ENCODE peak calls at places on chromosome 2, in six cellular contexts. One of them, this sample, is unnamed.
A peak's percentile ranks its signal among the peaks of the same experiment; 100 is the strongest.

GRCh38 chr2:22842209-22842608 is 542.8 kb upstream of the KLHL29 start:
- DNase-seq in neuronal stem cell: no peak
- DNase-seq in H1: no peak
- DNase-seq in H9: no peak
- DNase-seq in IMR-90: no peak
- DNase-seq in trophoblast cell: no peak
- DNase-seq in this sample: no peak

GRCh38 chr2:235737396-235737795 is 243.6 kb downstream of the AGAP1 start:
- DNase-seq in IMR-90: no peak
- DNase-seq in neuronal stem cell: no peak
- DNase-seq in trophoblast cell: no peak
- DNase-seq in H9: no peak
- DNase-seq in H1: no peak
- DNase-seq in this sample: no peak

GRCh38 chr2:144443837-144444236 is 76.1 kb downstream of the ZEB2 start:
- DNase-seq in IMR-90: no peak
- DNase-seq in trophoblast cell: no peak
- DNase-seq in neuronal stem cell: no peak
- DNase-seq in H9: no peak
- DNase-seq in H1: no peak
- DNase-seq in this sample: no peak

GRCh38 chr2:227404575-227404974 is 16.8 kb upstream of the SCYGR1 start:
- DNase-seq in neuronal stem cell: no peak
- DNase-seq in H1: no peak
- DNase-seq in H9: no peak
- DNase-seq in trophoblast cell: no peak
- DNase-seq in IMR-90: no peak
- DNase-seq in this sample: no peak

GRCh38 chr2:173288561-173288960 is 66.1 kb upstream of the CDCA7 start:
- DNase-seq in IMR-90: peak; percentile 77
- DNase-seq in H9: no peak
- DNase-seq in trophoblast cell: peak; percentile 23
- DNase-seq in neuronal stem cell: no peak
- DNase-seq in H1: no peak
- DNase-seq in this sample: peak; percentile 12

GRCh38 chr2:59383473-59383872 is 1142.3 kb upstream of the FANCL start:
- DNase-seq in H1: no peak
- DNase-seq in neuronal stem cell: no peak
- DNase-seq in trophoblast cell: no peak
- DNase-seq in H9: no peak
- DNase-seq in IMR-90: no peak
- DNase-seq in this sample: no peak

GRCh38 chr2:54479422-54479821 is 23.3 kb downstream of the SPTBN1 start:
- DNase-seq in H1: no peak
- DNase-seq in H9: no peak
- DNase-seq in trophoblast cell: no peak
- DNase-seq in neuronal stem cell: no peak
- DNase-seq in IMR-90: no peak
- DNase-seq in this sample: peak; percentile 90

GRCh38 chr2:158315000-158315399 is 141.6 kb downstream of the CCDC148 start:
- DNase-seq in H1: no peak
- DNase-seq in neuronal stem cell: no peak
- DNase-seq in H9: no peak
- DNase-seq in IMR-90: no peak
- DNase-seq in trophoblast cell: no peak
- DNase-seq in this sample: no peak

GRCh38 chr2:67828066-67828465 is 234.7 kb downstream of the C1D start:
- DNase-seq in H9: no peak
- DNase-seq in trophoblast cell: no peak
- DNase-seq in neuronal stem cell: no peak
- DNase-seq in H1: no peak
- DNase-seq in IMR-90: no peak
- DNase-seq in this sample: no peak

DNA sequence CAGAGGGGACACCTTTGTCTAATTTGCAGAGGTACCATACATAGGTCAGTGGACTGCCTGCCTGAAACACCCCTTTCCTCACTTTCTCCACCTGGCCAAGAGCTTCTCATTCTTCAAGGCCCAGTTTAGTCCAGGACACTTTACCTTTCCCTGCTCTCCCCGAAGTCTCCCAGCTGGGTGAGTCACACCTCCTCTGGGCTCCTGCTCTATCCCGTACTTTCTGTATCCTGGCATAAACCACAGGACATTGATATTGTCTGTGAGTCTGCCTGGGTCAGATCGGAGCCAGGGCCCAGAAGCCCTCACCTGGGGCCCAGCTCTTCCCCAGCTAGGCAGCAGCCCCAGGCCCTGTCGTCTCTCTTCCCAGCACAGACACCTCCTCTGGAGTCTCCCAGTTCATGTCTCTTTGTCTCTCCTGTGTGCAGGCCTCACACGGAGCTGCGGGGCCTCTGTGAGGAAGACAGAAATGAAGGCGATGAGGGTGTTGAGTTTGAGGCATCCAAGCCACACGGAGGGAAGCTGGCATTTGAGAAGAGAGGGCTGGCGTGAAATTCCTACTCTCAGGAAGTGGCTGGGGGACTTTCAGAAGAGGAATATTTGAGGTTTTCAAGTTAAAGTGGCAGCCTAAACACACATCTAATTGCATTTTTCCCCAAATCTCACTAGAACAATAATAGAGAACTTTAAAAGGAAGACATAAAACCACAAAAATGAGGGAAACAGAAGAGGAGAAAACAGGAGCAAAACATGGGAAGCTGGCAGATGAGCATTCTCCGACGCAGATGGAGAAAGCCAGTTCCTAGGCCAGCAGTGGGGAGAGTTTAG is 79.6 kb upstream of the LAPTM4A start:
- DNase-seq in neuronal stem cell: no peak
- DNase-seq in trophoblast cell: no peak
- DNase-seq in H1: no peak
- DNase-seq in IMR-90: no peak
- DNase-seq in H9: no peak
- DNase-seq in this sample: no peak
- H3K14ac ChIP-seq in neuronal stem cell: no peak overlapping the region
- H3K14ac ChIP-seq in trophoblast cell: no peak overlapping the region
- H3K14ac ChIP-seq in H1: no peak overlapping the region
- H3K14ac ChIP-seq in IMR-90: peak overlapping the region; percentile 61
- H3K14ac ChIP-seq in H9: no peak overlapping the region
- H3K14ac ChIP-seq in this sample: no peak overlapping the region

GRCh38 chr2:118186858-118187254 is 98.6 kb downstream of the INSIG2 start:
- DNase-seq in H1: no peak
- DNase-seq in trophoblast cell: no peak
- DNase-seq in H9: no peak
- DNase-seq in IMR-90: no peak
- DNase-seq in neuronal stem cell: no peak
- DNase-seq in this sample: no peak

GRCh38 chr2:118190365-118190916 is 102.2 kb downstream of the INSIG2 start:
- DNase-seq in neuronal stem cell: no peak
- DNase-seq in H1: no peak
- DNase-seq in IMR-90: no peak
- DNase-seq in H9: no peak
- DNase-seq in trophoblast cell: no peak
- DNase-seq in this sample: no peak

GRCh38 chr2:118185210-118186109 is 97.2 kb downstream of the INSIG2 start:
- DNase-seq in IMR-90: peak; percentile 20
- DNase-seq in H9: peak; percentile 65
- DNase-seq in trophoblast cell: peak; percentile 38
- DNase-seq in H1: peak; percentile 77
- DNase-seq in neuronal stem cell: peak; percentile 45
- DNase-seq in this sample: peak; percentile 34

DNA sequence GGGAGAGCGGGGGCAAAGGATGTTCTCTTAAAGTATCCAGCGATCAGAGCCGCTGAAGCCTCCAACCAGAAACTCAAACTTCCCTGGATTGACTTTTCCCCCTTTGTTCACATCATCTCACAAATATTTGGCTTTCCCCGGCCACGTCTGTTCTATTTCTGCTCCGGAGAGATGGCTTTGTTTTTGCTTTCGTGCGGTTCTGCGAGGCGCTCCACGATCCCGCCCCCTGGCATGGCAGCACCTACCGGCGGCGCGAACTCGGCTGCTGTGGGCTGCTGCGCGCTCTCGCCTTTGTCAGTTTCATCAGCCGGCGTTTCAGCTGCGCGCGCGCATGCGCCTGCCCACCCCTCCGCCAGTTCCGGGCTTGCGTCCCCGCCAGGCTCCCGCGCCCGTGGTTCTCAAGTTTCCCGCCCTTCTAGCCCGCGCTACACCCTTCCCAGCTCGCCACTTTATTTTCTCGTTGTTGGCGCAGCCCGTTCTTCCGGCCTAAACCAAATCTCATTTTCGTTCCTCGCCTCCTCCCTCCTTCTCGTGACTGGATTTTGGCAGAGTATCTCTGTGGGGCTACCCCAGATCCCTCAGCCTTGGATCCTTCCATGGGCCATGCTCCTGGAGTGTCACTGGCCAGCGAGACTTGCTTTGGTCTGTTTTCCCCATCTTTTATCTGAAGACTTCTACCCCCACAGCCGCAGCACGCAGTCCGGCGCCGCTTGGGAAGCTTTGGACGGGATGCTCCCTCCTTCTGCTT is 98.0 kb downstream of the INSIG2 start:
- DNase-seq in H1: peak; percentile 90
- DNase-seq in IMR-90: peak; percentile 75
- DNase-seq in neuronal stem cell: peak; percentile 77
- DNase-seq in H9: peak; percentile 92
- DNase-seq in trophoblast cell: peak; percentile 70
- DNase-seq in this sample: peak; percentile 70
- H2BK120ac ChIP-seq in H1: no peak overlapping the region
- H2BK120ac ChIP-seq in IMR-90: peak overlapping the region; percentile 69
- H2BK120ac ChIP-seq in neuronal stem cell: peak overlapping the region; percentile 51
- H2BK120ac ChIP-seq in H9: no peak overlapping the region
- H2BK120ac ChIP-seq in trophoblast cell: peak overlapping the region; percentile 85
- H2BK120ac ChIP-seq in this sample: no peak overlapping the region

DNA sequence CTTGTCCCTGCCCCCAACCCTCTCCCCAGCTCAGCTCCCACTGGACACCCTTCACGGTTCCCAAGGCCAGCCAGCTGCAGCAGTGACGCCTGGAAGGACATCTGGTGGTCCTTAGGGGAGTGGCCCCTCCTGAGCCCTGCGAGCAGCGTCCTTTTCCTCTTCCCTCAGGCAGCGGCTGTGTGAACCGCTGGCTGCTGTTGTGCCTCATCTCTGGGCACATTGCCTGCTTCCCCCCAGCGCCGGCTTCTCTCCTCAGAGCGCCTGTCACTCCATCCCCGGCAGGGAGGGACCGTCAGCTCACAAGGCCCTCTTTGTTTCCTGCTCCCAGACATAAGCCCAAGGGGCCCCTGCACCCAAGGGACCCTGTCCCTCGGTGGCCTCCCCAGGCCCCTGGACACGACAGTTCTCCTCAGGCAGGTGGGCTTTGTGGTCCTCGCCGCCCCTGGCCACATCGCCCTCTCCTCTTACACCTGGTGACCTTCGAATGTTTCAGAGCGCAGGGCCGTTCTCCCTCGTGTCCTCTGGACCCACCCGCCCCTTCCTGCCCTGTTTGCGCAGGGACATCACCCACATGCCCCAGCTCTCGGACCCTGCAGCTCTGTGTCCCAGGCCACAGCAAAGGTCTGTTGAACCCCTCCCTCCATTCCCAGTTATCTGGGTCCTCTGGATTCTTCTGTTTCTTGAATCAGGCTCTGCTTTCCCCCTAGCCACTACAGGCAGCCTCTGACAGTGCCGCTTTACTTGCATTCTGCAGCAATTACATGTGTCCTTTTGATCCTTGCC is 35.8 kb downstream of the ANO7 start:
- DNase-seq in H1: no peak
- DNase-seq in H9: no peak
- DNase-seq in neuronal stem cell: no peak
- DNase-seq in IMR-90: peak; percentile 66
- DNase-seq in trophoblast cell: peak; percentile 28
- DNase-seq in this sample: peak; percentile 50
- H3K14ac ChIP-seq in H1: no peak overlapping the region
- H3K14ac ChIP-seq in H9: no peak overlapping the region
- H3K14ac ChIP-seq in neuronal stem cell: peak overlapping the region; percentile 31
- H3K14ac ChIP-seq in IMR-90: no peak overlapping the region
- H3K14ac ChIP-seq in trophoblast cell: no peak overlapping the region
- H3K14ac ChIP-seq in this sample: peak overlapping the region; percentile 32

GRCh38 chr2:170354409-170354808 is 176.5 kb downstream of the MYO3B start:
- DNase-seq in IMR-90: no peak
- DNase-seq in trophoblast cell: no peak
- DNase-seq in H1: no peak
- DNase-seq in H9: no peak
- DNase-seq in neuronal stem cell: peak; percentile 86
- DNase-seq in this sample: no peak
- H2BK120ac ChIP-seq in IMR-90: no peak overlapping the region
- H2BK120ac ChIP-seq in trophoblast cell: no peak overlapping the region
- H2BK120ac ChIP-seq in H1: no peak overlapping the region
- H2BK120ac ChIP-seq in H9: no peak overlapping the region
- H2BK120ac ChIP-seq in neuronal stem cell: no peak overlapping the region
- H2BK120ac ChIP-seq in this sample: no peak overlapping the region

GRCh38 chr2:108492364-108492763 is 41.9 kb upstream of the LIMS1 start:
- DNase-seq in IMR-90: peak; percentile 94
- DNase-seq in neuronal stem cell: no peak
- DNase-seq in H9: no peak
- DNase-seq in trophoblast cell: peak; percentile 95
- DNase-seq in H1: no peak
- DNase-seq in this sample: peak; percentile 98
- H3K14ac ChIP-seq in IMR-90: peak overlapping the region; percentile 64
- H3K14ac ChIP-seq in neuronal stem cell: no peak overlapping the region
- H3K14ac ChIP-seq in H9: no peak overlapping the region
- H3K14ac ChIP-seq in trophoblast cell: no peak overlapping the region
- H3K14ac ChIP-seq in H1: no peak overlapping the region
- H3K14ac ChIP-seq in this sample: no peak overlapping the region

GRCh38 chr2:15672961-15673918 is 81.6 kb downstream of the DDX1 start:
- DNase-seq in IMR-90: no peak
- DNase-seq in neuronal stem cell: no peak
- DNase-seq in H1: no peak
- DNase-seq in H9: no peak
- DNase-seq in trophoblast cell: no peak
- DNase-seq in this sample: peak; percentile 10

GRCh38 chr2:15673919-15674636 is 82.4 kb downstream of the DDX1 start:
- DNase-seq in IMR-90: peak; percentile 8
- DNase-seq in neuronal stem cell: no peak
- DNase-seq in trophoblast cell: peak; percentile 45
- DNase-seq in H1: no peak
- DNase-seq in H9: no peak
- DNase-seq in this sample: peak; percentile 89

GRCh38 chr2:15677141-15677911 is 85.7 kb downstream of the DDX1 start:
- DNase-seq in H1: no peak
- DNase-seq in H9: no peak
- DNase-seq in neuronal stem cell: no peak
- DNase-seq in trophoblast cell: no peak
- DNase-seq in IMR-90: no peak
- DNase-seq in this sample: no peak

GRCh38 chr2:15675456-15676195 is 84.0 kb downstream of the DDX1 start:
- DNase-seq in neuronal stem cell: no peak
- DNase-seq in IMR-90: no peak
- DNase-seq in H1: no peak
- DNase-seq in H9: no peak
- DNase-seq in trophoblast cell: no peak
- DNase-seq in this sample: peak; percentile 26

GRCh38 chr2:15674637-15675455 is 83.2 kb downstream of the DDX1 start:
- DNase-seq in H9: no peak
- DNase-seq in neuronal stem cell: no peak
- DNase-seq in IMR-90: no peak
- DNase-seq in trophoblast cell: no peak
- DNase-seq in H1: no peak
- DNase-seq in this sample: peak; percentile 72
- H2BK120ac ChIP-seq in H9: no peak overlapping the region
- H2BK120ac ChIP-seq in neuronal stem cell: no peak overlapping the region
- H2BK120ac ChIP-seq in IMR-90: no peak overlapping the region
- H2BK120ac ChIP-seq in trophoblast cell: peak overlapping the region; percentile 14
- H2BK120ac ChIP-seq in H1: no peak overlapping the region
- H2BK120ac ChIP-seq in this sample: no peak overlapping the region